ENCODE peak calls at places on chromosomes 4 and X, in nine cellular contexts. V, J, O, X, F, U, W, E and S are unnamed samples.

GRCh38 chrX:14409341-14409740 is 120.0 kb upstream of the GLRA2 start:
- DNase-seq in U (peak; percentile 48), O (no peak), W (no peak), E (no peak), J (no peak), X (no peak), V (no peak), F (no peak), S (no peak)

GRCh38 chr4:142278663-142279062 is 567.4 kb downstream of the INPP4B start:
- DNase-seq in E (no peak), W (no peak), O (no peak), X (no peak), U (no peak), J (no peak), V (no peak), F (no peak), S (no peak)

GRCh38 chr4:5609265-5610007 is 98.9 kb downstream of the EVC2 start:
- DNase-seq in U (no peak), E (no peak), X (no peak), O (no peak), J (no peak), V (no peak), F (no peak), W (no peak), S (no peak)

GRCh38 chr4:27711041-27711440 is 850.4 kb downstream of the STIM2 start:
- DNase-seq in E (no peak), V (no peak), X (no peak), U (no peak), O (no peak), W (no peak), J (no peak), F (no peak), S (no peak)

GRCh38 chr4:57425610-57426009 is 315.4 kb upstream of the IGFBP7 start:
- DNase-seq in E (peak; percentile 28), J (no peak), W (no peak), U (no peak), X (no peak), O (no peak), V (no peak), F (no peak), S (no peak)

GRCh38 chrX:54930291-54931049 is 9.8 kb downstream of the TRO start:
- DNase-seq in V (no peak), O (no peak), W (no peak), F (no peak), J (no peak), U (no peak), X (no peak), E (no peak), S (no peak)

GRCh38 chrX:133045986-133046385 is 50.9 kb downstream of the USP26 start:
- DNase-seq in V (no peak), E (no peak), O (no peak), J (no peak), F (no peak), W (no peak), U (no peak), X (peak; percentile 10), S (no peak)

GRCh38 chr4:170011921-170012628 is 14.1 kb downstream of the MFAP3L start:
- DNase-seq in J (no peak), U (no peak), W (no peak), V (no peak), E (no peak), F (no peak), X (no peak), O (no peak), S (no peak)

GRCh38 chr4:158962396-158962795 is 140.5 kb upstream of the RAPGEF2 start:
- DNase-seq in F (no peak), X (no peak), O (no peak), W (no peak), V (no peak), U (no peak), J (no peak), E (no peak), S (no peak)

DNA sequence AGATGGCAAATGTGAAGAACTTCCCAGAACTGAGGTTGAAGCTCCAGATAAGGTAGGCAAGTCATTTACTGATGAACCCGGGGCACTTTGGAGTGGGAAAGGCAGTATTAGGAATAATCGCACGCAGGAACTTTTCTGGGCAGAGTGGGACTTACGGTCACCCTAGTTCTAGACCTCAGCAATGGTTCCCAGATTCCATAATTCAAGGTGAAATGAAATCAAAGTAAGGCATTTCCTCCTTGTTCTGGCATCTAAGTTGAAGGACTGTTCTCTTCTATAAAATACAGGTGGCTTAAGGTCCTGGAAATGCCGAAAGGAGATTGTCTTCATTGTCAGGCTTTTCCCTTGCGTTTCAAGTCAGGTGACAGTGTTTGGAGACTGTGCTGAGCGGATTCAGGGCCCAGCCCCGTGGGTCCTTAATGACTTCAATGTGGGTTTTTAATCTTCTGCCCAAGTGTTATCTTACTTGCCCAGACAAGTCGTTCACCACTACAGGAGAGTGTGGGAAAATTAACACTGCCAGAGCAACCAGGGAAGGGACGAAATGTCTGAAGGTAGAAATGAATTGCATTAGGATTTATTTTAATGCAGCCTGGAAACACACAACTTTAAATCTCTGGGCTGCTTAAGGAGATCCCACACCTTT is 52.1 kb upstream of the STOX2 start:
- DNase-seq in E (no peak), V (no peak), J (no peak), X (no peak), F (no peak), W (no peak), U (no peak), O (no peak), S (no peak)
- H3K4me3 ChIP-seq in E (no peak overlapping the region), V (no peak overlapping the region), J (no peak overlapping the region), X (no peak overlapping the region), F (no peak overlapping the region), W (no peak overlapping the region), U (no peak overlapping the region), O (no peak overlapping the region), S (no peak overlapping the region)

DNA sequence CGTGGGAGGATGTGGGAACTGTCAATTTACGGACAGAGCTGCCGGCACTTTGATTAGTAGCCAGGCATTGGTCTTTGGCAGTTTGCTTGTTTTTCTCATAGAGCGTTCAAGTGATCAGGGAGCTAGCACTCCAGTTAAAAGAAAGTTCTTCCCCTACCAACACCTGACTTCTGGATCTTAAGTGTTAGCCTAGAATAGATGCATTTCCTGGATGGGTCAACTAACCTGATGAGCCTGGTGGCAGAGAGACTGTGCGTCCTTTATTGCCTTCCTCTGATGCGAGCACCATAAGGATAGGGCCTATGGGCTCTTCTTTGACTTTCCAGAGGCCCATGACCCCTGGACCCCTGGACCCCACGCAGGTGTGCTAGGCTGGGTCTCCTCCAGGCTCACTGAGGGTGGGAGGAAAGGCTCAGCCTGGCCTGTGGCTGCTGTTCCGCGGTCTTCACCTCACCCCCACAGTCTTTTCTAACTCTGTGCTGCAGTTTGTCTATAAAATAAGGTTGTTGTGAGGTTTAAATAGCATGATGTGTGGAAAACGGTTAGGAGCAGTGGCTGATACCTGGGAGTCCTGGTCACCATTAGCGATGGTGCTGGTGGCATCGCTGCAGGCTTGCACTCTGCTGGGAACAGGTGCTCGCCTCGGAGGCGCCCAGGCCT is 6.8 kb downstream of the RGS12 start:
- DNase-seq in F (peak; percentile 27), U (no peak), O (no peak), E (no peak), X (no peak), V (no peak), J (no peak), W (no peak), S (no peak)
- H3K4me3 ChIP-seq in F (no peak overlapping the region), U (no peak overlapping the region), O (no peak overlapping the region), E (no peak overlapping the region), X (no peak overlapping the region), V (no peak overlapping the region), J (no peak overlapping the region), W (no peak overlapping the region), S (no peak overlapping the region)

DNA sequence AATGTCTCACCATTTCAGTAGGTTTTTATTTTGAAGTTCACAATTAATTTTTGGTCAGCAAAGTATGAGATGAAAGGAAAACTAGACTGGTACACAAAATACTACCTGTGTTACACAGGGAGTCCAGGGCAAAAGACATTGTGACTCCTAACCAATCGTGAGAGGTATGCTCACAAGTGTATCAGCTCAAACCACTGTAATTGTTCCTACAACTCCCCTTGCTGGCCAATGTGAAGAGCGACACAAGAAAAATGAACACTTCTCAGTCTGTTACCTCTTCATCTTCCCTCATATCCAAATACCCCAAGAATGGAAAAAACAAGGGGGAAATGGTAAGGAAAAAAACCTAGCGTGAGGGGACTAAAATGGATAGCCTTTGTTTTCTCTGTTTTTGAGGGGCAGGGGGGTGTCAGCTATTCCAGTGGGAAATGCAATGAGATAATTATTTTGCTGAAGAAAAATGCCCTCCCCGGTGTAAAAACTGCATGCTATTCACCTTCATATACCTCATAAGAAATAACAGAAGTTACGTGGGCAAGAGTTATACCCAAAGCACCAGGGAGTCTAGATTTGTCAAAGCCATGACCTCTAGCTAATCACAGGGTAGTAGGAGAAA is 30.6 kb upstream of the NSUN7 start:
- DNase-seq in O (no peak), E (peak; percentile 72), W (no peak), V (no peak), X (peak; percentile 61), U (peak; percentile 50), J (no peak), F (no peak), S (peak; percentile 58)
- H3K4me3 ChIP-seq in O (no peak overlapping the region), E (no peak overlapping the region), W (no peak overlapping the region), V (no peak overlapping the region), X (no peak overlapping the region), U (no peak overlapping the region), J (no peak overlapping the region), F (no peak overlapping the region), S (no peak overlapping the region)

GRCh38 chr4:48905363-48906015 is 1.1 kb downstream of the OCIAD2 start:
- DNase-seq in J (no peak), W (no peak), U (peak; percentile 33), X (no peak), V (no peak), F (no peak), O (no peak), E (peak; percentile 68), S (no peak)
- H3K4me3 ChIP-seq in J (peak overlapping the region; percentile 58), W (peak overlapping the region; percentile 59), U (peak overlapping the region; percentile 93), X (peak overlapping the region; percentile 78), V (no peak overlapping the region), F (peak overlapping the region; percentile 92), O (no peak overlapping the region), E (peak overlapping the region; percentile 48), S (peak overlapping the region; percentile 80)

GRCh38 chr4:146051724-146052396 is 113.2 kb upstream of the ZNF827 start:
- DNase-seq in X (no peak), E (peak; percentile 82), O (no peak), W (no peak), F (no peak), J (peak; percentile 69), U (no peak), V (no peak), S (no peak)
- H3K4me3 ChIP-seq in X (no peak overlapping the region), E (no peak overlapping the region), O (no peak overlapping the region), W (no peak overlapping the region), F (no peak overlapping the region), J (no peak overlapping the region), U (no peak overlapping the region), V (no peak overlapping the region), S (no peak overlapping the region)

DNA sequence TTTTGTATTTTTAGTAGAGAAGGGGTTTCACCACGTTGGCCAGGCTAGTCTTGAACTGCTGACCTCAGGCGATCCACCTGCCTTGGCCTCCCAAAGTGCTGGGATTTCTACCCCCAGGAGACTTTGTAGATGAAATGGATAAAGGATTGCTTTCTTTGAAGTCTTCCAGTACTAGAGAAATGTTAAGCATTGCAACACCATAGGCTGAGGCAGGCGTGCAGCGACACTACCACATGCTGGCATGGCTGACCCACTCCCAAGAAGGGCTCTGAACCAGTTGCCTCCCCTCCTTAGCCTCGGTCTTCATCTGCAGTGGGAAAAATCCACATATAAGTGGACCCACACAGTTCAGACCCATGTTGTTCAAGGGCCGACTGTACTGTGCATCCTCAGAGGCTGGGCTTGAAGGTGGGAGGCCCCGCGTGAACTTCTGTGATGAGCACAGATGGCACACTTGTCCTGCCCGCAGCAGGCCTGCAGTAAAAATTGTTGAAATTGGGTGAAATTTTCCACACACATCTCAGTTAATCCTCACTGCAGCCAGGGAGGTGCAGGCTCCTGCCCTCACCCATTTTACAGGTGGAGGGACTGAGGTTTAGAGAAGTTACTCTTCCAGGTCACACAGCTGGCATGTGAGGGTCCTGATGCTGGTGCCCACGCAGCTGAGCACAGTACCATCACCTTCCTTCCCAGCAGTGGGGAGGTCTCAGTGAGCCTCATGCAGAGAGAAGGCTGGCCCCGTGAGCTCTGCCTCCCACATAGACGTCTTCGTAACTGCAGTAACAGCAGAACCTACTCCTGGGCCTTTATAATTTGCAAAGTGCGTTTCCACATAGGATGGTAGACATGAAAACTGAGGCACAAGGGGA is 35.5 kb downstream of the HTRA3 start:
- DNase-seq in X (no peak), O (peak; percentile 7), E (no peak), V (no peak), U (no peak), W (no peak), J (no peak), F (peak; percentile 42), S (no peak)
- H3K4me3 ChIP-seq in X (no peak overlapping the region), O (no peak overlapping the region), E (no peak overlapping the region), V (no peak overlapping the region), U (no peak overlapping the region), W (no peak overlapping the region), J (no peak overlapping the region), F (no peak overlapping the region), S (no peak overlapping the region)